ENCODE peak calls at places on chromosomes 11 and 22, in ten cellular contexts. T, G, Z, V, K, F, L, M, D and A are unnamed samples.

GRCh38 chr11:61730222-61730994 is 22.0 kb upstream of the MYRF start:
- DNase-seq in M (no peak), Z (no peak), T (peak; percentile 87), G (no peak), F (no peak), K (no peak), L (no peak), D (no peak), V (no peak), A (no peak)

GRCh38 chr11:48170176-48170839 is 46.3 kb upstream of the OR4B1 start:
- DNase-seq in Z (no peak), M (no peak), L (no peak), F (no peak), G (no peak), D (no peak), T (no peak), K (no peak), V (no peak), A (no peak)

GRCh38 chr11:126864934-126865333 is 135.6 kb downstream of the KIRREL3 start:
- DNase-seq in Z (no peak), T (no peak), L (no peak), K (no peak), F (no peak), D (no peak), M (no peak), G (no peak), V (no peak), A (no peak)

GRCh38 chr11:78420796-78421209 is 3.2 kb upstream of the GAB2 start:
- DNase-seq in K (no peak), L (no peak), F (peak; percentile 66), V (peak; percentile 80), M (no peak), Z (no peak), D (no peak), G (peak; percentile 65), T (no peak), A (no peak)

GRCh38 chr22:27132896-27133500 is 475.6 kb downstream of the MIAT start:
- DNase-seq in M (no peak), L (no peak), D (no peak), G (no peak), V (no peak), F (no peak), K (no peak), Z (no peak), T (no peak), A (no peak)

GRCh38 chr22:38872831-38873248 is 824 bp upstream of the CBX6 start:
- DNase-seq in V (peak; percentile 89), D (peak; percentile 92), L (no peak), M (no peak), F (peak; percentile 41), Z (peak; percentile 75), G (peak; percentile 75), T (no peak), K (peak; percentile 79), A (peak; percentile 36)

GRCh38 chr11:12269104-12269441 is 108.3 kb upstream of the PARVA start:
- DNase-seq in L (no peak), T (no peak), K (no peak), V (peak; percentile 80), Z (no peak), G (peak; percentile 67), M (no peak), D (no peak), F (no peak), A (peak; percentile 71)

GRCh38 chr22:30637701-30638114 is 2.1 kb downstream of the SLC35E4 start:
- DNase-seq in D (no peak), M (no peak), L (no peak), T (no peak), K (no peak), V (no peak), Z (no peak), G (peak; percentile 51), F (no peak), A (no peak)

DNA sequence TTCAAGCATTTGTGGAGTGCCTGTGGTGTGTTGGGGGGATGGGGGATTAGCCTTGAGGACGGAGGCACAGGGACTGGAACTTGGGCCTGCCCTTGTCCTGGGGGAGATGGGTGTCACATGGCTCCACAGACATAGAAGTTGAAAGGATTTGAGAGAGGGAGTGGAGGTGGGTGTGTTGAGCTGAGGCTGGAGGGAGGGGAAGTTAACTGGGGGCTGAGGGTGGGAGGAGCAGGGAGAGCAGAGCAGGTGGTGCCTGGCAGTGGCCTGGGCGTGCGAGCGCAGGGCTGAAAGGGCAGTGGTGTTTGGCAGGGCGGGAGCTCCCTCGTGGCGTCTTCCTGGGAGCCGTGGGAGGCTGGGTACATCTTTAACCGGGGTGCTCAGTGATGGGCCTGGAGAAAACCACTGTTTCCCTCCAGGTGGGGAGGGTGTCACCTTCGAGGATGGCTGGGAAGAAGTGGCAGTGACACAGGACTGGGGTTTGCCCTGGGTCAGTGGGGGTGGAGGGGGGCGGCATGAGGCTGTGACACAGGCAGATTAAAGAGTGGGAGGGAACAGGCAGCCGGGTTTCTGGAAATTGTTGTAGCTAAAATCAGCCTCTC is 45.5 kb downstream of the AP2A2 start:
- DNase-seq in M (no peak), K (no peak), V (no peak), G (no peak), Z (no peak), F (no peak), T (no peak), D (no peak), L (no peak), A (no peak)
- TF ChIP-seq CTCF in M (no peak), K (no peak), V (no peak), G (no peak), Z (no peak), F (no peak), T (no peak), D (no peak), L (no peak), A (no peak)

GRCh38 chr11:69339916-69340565 is 46.1 kb downstream of the MYEOV start:
- DNase-seq in T (no peak), G (no peak), M (no peak), D (peak; percentile 37), F (no peak), L (peak; percentile 29), V (no peak), Z (no peak), K (no peak), A (no peak)

GRCh38 chr11:69339041-69339733 is 45.2 kb downstream of the MYEOV start:
- DNase-seq in F (no peak), M (no peak), D (peak; percentile 72), V (no peak), L (peak; percentile 62), G (no peak), Z (no peak), K (no peak), T (no peak), A (no peak)

GRCh38 chr11:69335461-69336386 is 41.8 kb downstream of the MYEOV start:
- DNase-seq in T (no peak), D (no peak), Z (no peak), M (no peak), G (no peak), K (no peak), F (no peak), V (no peak), L (peak; percentile 48), A (no peak)

GRCh38 chr11:69335010-69335409 is 41.1 kb downstream of the MYEOV start:
- DNase-seq in K (no peak), Z (no peak), L (peak; percentile 34), T (no peak), V (no peak), G (no peak), F (no peak), D (no peak), M (no peak), A (no peak)

DNA sequence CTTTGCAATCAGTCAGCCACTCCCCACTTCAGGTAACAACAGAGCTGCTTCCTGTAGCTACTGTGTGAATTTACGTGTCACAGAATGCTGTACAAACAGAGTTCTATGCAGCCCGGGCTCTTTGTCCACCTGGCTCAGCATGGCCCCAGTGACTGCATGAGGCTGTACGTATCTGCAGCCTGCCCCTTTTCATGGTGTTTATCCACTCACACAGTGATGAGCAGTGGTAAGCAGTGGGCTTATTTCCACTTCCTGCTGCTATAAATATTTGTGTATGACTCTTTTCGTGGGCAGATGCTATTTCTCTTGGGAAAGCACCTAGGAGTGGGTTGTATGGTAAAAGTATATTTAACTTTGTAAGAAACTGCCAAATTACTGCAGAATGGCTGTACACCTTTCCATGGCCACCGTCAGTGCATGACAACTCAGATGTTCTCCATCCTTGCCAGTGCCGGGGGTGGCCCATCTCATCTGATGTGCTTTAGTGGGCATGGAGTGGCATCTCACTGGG is 43.3 kb downstream of the MYEOV start:
- DNase-seq in K (no peak), Z (no peak), G (no peak), M (peak; percentile 66), D (no peak), F (peak; percentile 70), L (peak; percentile 69), V (no peak), T (no peak), A (no peak)
- TF ChIP-seq POLR2AphosphoS5 in K (no peak), Z (no peak), G (no peak), M (no peak), D (no peak), F (no peak), L (no peak), V (no peak), T (no peak), A (no peak)

GRCh38 chr11:6061475-6061874 is 30.9 kb upstream of the OR56A1 start:
- DNase-seq in Z (no peak), K (no peak), T (no peak), F (no peak), L (no peak), M (no peak), D (no peak), V (no peak), G (no peak), A (no peak)
- TF ChIP-seq CTCF in Z (no peak), K (no peak), T (no peak), F (no peak), L (no peak), M (no peak), D (no peak), V (no peak), G (no peak), A (no peak)

GRCh38 chr11:64863381-64864060 is 14.9 kb downstream of the EHD1 start:
- DNase-seq in F (no peak), M (no peak), Z (no peak), T (no peak), L (no peak), D (no peak), K (peak; percentile 56), G (no peak), V (peak; percentile 81), A (no peak)

GRCh38 chr11:64858467-64859401 is 14.3 kb upstream of the CDC42BPG start:
- DNase-seq in D (no peak), G (no peak), L (no peak), K (no peak), T (no peak), M (no peak), Z (no peak), V (peak; percentile 63), F (peak; percentile 70), A (no peak)

GRCh38 chr11:64859542-64860414 is 15.3 kb upstream of the CDC42BPG start:
- DNase-seq in V (no peak), M (peak; percentile 97), L (peak; percentile 78), G (no peak), D (no peak), F (peak; percentile 62), Z (no peak), T (no peak), K (no peak), A (no peak)

GRCh38 chr11:64862914-64863313 is 15.5 kb downstream of the EHD1 start:
- DNase-seq in K (no peak), F (no peak), Z (no peak), M (no peak), G (no peak), D (no peak), T (no peak), L (no peak), V (peak; percentile 73), A (no peak)

DNA sequence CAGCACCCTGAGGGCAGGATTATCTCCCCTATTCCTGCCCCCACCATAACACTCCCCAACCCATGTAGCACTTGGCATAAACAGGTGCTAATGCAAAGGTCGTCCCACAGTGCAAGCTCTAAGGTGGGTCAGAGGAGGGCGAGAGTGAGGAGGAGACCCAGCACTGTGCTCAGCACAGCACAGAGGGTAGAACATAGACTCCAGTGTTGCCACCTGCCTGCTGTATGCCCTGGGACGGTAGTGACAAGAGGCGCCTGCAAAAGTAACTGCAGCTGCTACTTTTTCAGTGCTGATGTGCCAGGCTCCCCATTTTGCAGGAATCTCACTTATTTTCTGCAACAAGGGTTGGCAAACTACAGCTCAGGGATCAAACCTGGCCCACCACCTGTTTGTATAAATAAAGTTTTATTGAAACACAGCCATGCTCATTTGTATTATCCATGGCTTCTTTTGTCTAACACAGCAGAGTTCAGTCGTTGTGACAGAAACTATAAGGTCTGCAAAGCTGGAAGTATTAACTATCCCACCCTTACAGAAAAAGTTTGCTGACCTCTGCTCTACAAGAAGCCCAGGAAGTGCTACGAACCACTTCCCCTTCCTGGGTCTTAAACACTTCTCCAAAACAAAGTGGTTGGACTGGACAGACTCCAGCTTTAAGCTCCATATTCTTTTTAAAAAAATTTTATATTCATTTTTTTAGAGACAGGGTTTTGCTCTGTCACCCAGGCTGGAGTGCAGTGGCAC is 16.9 kb upstream of the CDC42BPG start:
- DNase-seq in K (no peak), Z (no peak), T (no peak), V (no peak), M (no peak), L (no peak), F (no peak), G (no peak), D (no peak), A (no peak)
- TF ChIP-seq POLR2AphosphoS5 in K (no peak), Z (no peak), T (no peak), V (no peak), M (peak; percentile 35), L (no peak), F (no peak), G (no peak), D (no peak), A (no peak)